ENCODE peak calls at places on chromosomes 16 and 17, in eight cellular contexts. I, L, V, Y, R, M, W and F are unnamed samples.

GRCh38 chr16:4944333-4945281 is 7.7 kb upstream of the PPL start:
- DNase-seq in I (peak), L (peak), V (peak), Y (peak), R (peak), M (peak), W (peak), F (peak)

GRCh38 chr17:7348478-7349242 is 3.3 kb upstream of the KCTD11 start:
- DNase-seq in I (no peak), L (no peak), V (no peak), Y (no peak), R (no peak), M (peak), W (no peak), F (no peak)

GRCh38 chr16:57413301-57413730 is 8.7 kb downstream of the CCL17 start:
- DNase-seq in I (no peak), L (no peak), V (no peak), Y (no peak), R (no peak), M (no peak), W (no peak), F (no peak)

GRCh38 chr17:58320163-58320558 is 8.4 kb downstream of the TSPOAP1 start:
- DNase-seq in I (no peak), L (no peak), V (no peak), Y (no peak), R (no peak), M (no peak), W (no peak), F (no peak)

GRCh38 chr17:30344283-30345088 is 10.6 kb upstream of the TMIGD1 start:
- DNase-seq in I (peak), L (no peak), V (peak), Y (no peak), R (peak), M (peak), W (no peak), F (no peak)

GRCh38 chr16:2053211-2053610 is 5.4 kb downstream of the TSC2 start:
- DNase-seq in I (no peak), L (no peak), V (no peak), Y (no peak), R (no peak), M (no peak), W (no peak), F (no peak)

GRCh38 chr16:76946879-76947278 is 244.1 kb upstream of the MON1B start:
- DNase-seq in I (peak), L (peak), V (no peak), Y (no peak), R (no peak), M (peak), W (no peak), F (peak)

GRCh38 chr17:17837966-17838962 is 1.5 kb upstream of the SREBF1 start:
- DNase-seq in I (peak), L (no peak), V (peak), Y (peak), R (peak), M (peak), W (no peak), F (peak)

GRCh38 chr16:85652431-85653221 is 36.1 kb downstream of the GINS2 start:
- DNase-seq in I (peak), L (no peak), V (peak), Y (no peak), R (peak), M (peak), W (no peak), F (peak)

GRCh38 chr16:75622762-75623605 is at the start of gene ADAT1:
- DNase-seq in I (peak), L (peak), V (peak), Y (peak), R (peak), M (peak), W (peak), F (peak)

GRCh38 chr17:79783891-79784290 is 5.9 kb downstream of the CBX2 start:
- DNase-seq in I (no peak), L (no peak), V (no peak), Y (no peak), R (no peak), M (no peak), W (no peak), F (no peak)

GRCh38 chr17:7852262-7852670 is 2.6 kb upstream of the TMEM88 start:
- DNase-seq in I (no peak), L (no peak), V (peak), Y (no peak), R (no peak), M (no peak), W (no peak), F (no peak)

GRCh38 chr17:79519152-79519523 is 91.7 kb downstream of the RBFOX3 start:
- DNase-seq in I (no peak), L (no peak), V (no peak), Y (no peak), R (no peak), M (no peak), W (no peak), F (no peak)

DNA sequence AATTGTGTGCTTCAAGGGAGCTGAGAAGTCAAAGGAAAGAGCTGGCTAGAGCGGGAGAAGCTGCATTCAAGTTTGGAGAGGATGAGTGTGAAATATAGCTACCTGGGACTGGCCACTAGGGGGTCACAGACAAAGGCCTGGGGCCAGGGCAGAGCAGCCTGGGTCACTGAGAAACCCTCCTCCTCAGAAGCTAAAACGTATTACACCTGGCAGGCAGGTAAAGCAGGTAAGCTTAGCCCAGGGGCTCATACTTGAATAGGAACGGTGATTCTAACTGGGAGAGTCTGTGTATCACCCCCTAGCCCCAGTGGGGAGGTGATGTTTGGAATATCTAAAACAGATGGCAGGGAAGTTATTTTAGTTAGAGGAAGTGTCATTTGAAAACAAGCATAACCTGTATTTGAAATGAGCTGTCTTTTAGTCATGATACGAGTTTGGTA is 6.8 kb downstream of the KRT37 start:
- DNase-seq in I (peak), L (no peak), V (peak), Y (no peak), R (peak), M (peak), W (no peak), F (no peak)
- TF ChIP-seq CTCF in I (peak), L (peak), V (no peak), Y (no peak), R (peak), M (peak), W (peak), F (peak)

GRCh38 chr16:82671743-82672142 is 45.0 kb downstream of the CDH13 start:
- DNase-seq in I (no peak), L (no peak), V (peak), Y (no peak), R (peak), M (no peak), W (no peak), F (no peak)
- TF ChIP-seq CTCF in I (no peak), L (peak), V (peak), Y (no peak), R (peak), M (peak), W (peak), F (peak)

GRCh38 chr17:81401727-81402529 is 6.7 kb downstream of the BAHCC1 start:
- DNase-seq in I (no peak), L (no peak), V (no peak), Y (no peak), R (peak), M (no peak), W (no peak), F (no peak)
- TF ChIP-seq CTCF in I (no peak), L (peak), V (no peak), Y (no peak), R (no peak), M (peak), W (peak), F (peak)

DNA sequence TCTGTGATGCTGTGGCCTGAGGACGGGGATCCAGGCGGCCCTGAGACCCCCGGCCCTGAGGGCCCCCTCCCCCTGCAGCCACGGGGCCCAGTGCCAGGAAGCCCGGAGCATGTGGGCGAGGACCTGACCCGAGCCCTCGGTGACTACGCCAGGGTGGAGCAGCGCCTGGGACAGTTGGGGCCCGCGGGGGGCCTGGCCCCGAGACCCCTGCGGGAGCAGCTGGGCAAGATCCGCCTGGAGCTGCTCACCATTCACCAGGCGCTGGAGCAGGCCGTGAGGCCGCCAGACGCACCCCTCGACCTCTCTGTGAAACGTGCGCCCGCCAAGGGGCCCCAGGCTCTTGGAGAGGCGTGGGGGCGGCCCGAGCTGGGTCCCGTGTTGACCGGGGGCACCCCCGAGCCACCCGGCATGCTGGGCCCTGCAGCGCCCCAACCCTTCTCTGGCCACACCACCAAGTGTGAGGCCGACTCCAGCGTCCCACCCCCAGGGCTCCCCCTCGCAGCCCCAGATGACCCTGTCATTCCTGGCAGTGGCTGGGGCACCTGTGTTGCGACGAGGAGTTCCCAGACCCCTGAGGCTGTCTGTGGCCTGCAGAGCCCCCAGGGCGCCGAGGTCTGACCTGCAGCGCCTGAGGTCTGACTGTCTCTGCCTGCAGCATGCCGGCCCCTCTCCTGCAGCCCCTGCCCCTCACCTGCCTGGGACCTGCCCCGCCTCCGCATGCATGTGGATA is 1.9 kb upstream of the NHLRC4 start:
- DNase-seq in I (no peak), L (no peak), V (no peak), Y (no peak), R (no peak), M (no peak), W (no peak), F (no peak)
- TF ChIP-seq CTCF in I (no peak), L (no peak), V (no peak), Y (no peak), R (no peak), M (no peak), W (no peak), F (no peak)

DNA sequence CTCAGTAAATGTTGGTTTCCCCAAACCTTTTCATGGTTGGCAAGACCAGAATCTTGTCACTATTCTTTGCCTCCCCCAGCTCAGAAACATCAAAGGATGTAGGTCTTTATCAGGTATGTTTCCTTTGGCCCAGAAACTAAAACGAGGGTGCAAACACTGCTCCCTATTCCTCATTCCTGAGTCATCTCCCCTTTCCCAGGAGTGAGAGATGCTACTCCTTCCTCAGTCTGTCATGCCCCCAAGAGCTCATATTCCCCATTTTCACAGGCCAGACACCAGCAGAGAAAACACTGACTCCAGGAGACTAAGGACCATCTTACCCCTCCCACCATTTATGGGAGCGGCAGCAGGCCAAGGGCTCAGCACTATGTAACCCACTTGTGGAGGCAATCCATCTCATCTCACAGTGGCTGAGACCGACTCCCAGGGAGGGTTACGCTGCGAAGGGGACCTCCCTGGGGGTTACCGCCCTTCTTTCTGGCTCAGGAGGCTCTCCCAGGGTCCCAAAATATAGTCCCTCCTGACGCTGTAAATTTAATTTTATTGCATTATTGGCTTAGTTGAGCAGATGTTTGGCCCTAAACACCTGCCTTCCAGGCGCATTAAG is 1.5 kb downstream of the GEMIN4 start:
- DNase-seq in I (no peak), L (no peak), V (no peak), Y (no peak), R (no peak), M (peak), W (no peak), F (no peak)
- TF ChIP-seq CTCF in I (no peak), L (no peak), V (no peak), Y (no peak), R (no peak), M (no peak), W (no peak), F (no peak)

GRCh38 chr17:21058098-21058893 is 15.5 kb upstream of the USP22 start:
- DNase-seq in I (no peak), L (no peak), V (no peak), Y (no peak), R (peak), M (peak), W (no peak), F (peak)
- TF ChIP-seq CTCF in I (no peak), L (peak), V (no peak), Y (no peak), R (no peak), M (peak), W (peak), F (peak)

GRCh38 chr16:49427771-49428170 is 54.2 kb downstream of the C16orf78 start:
- DNase-seq in I (no peak), L (no peak), V (no peak), Y (no peak), R (no peak), M (no peak), W (no peak), F (no peak)
- TF ChIP-seq CTCF in I (no peak), L (no peak), V (no peak), Y (no peak), R (no peak), M (no peak), W (no peak), F (no peak)